ENCODE peak calls at places on chromosomes 11 and 22, in six cellular contexts. C, H, U, K, V and S are unnamed samples.

GRCh38 chr11:12377824-12378593 is 638 bp downstream of the PARVA start:
- DNase-seq in K (peak), C (no peak), V (peak), H (peak), U (peak), S (peak)

GRCh38 chr22:29055192-29055830 is 6.3 kb downstream of the C22orf31 start:
- DNase-seq in H (no peak), C (no peak), U (no peak), K (no peak), V (no peak), S (no peak)

GRCh38 chr11:27234043-27234668 is 128.9 kb downstream of the CCDC34 start:
- DNase-seq in C (peak), K (peak), V (peak), U (peak), H (no peak), S (peak)

GRCh38 chr22:27241430-27242110 is 560.0 kb downstream of the MN1 start:
- DNase-seq in C (no peak), K (no peak), V (peak), H (peak), U (no peak), S (peak)

GRCh38 chr22:26499188-26499703 is 13.0 kb downstream of the TFIP11 start:
- DNase-seq in U (no peak), K (no peak), V (no peak), H (no peak), C (no peak), S (no peak)

GRCh38 chr11:3129591-3130268 is 35.4 kb downstream of the OSBPL5 start:
- DNase-seq in U (no peak), K (no peak), H (no peak), V (no peak), C (no peak), S (no peak)

GRCh38 chr11:16226245-16226644 is 130.1 kb downstream of the SOX6 start:
- DNase-seq in U (peak), K (no peak), C (no peak), H (peak), V (no peak), S (no peak)

GRCh38 chr11:62127426-62127825 is 3.6 kb downstream of the INCENP start:
- DNase-seq in K (no peak), C (no peak), U (no peak), V (no peak), H (no peak), S (no peak)

GRCh38 chr11:12083380-12083779 is 27.0 kb upstream of the MICAL2 start:
- DNase-seq in H (no peak), V (no peak), U (no peak), C (no peak), K (no peak), S (no peak)

GRCh38 chr22:39091136-39092081 is 5.6 kb upstream of the APOBEC3H start:
- DNase-seq in U (no peak), V (no peak), K (no peak), C (no peak), H (no peak), S (no peak)

GRCh38 chr11:78784321-78785061 is 209.8 kb upstream of the NARS2 start:
- DNase-seq in K (peak), H (no peak), C (no peak), U (no peak), V (peak), S (peak)

GRCh38 chr11:61079416-61080150 is 22.7 kb upstream of the CD5 start:
- DNase-seq in C (no peak), U (no peak), K (no peak), H (no peak), V (no peak), S (no peak)

GRCh38 chr11:97557399-97557798 is 1167.6 kb downstream of the JRKL start:
- DNase-seq in U (no peak), K (no peak), V (no peak), H (peak), C (no peak), S (no peak)

GRCh38 chr11:46272816-46273427 is 4.5 kb upstream of the CREB3L1 start:
- DNase-seq in H (peak), V (peak), K (peak), C (no peak), U (peak), S (peak)

GRCh38 chr11:116124916-116125714 is 620.9 kb upstream of the CADM1 start:
- DNase-seq in H (no peak), V (no peak), K (no peak), C (no peak), U (no peak), S (no peak)

GRCh38 chr11:114397349-114397982 is 2.8 kb downstream of the C11orf71 start:
- DNase-seq in V (peak), K (no peak), H (peak), U (no peak), C (no peak), S (no peak)

GRCh38 chr11:32529994-32530588 is 53.5 kb upstream of the EIF3M start:
- DNase-seq in H (no peak), K (no peak), V (no peak), U (no peak), C (no peak), S (no peak)

GRCh38 chr22:23392420-23393121 is 187.5 kb downstream of the IGLL1 start:
- DNase-seq in H (no peak), C (no peak), U (no peak), K (no peak), V (no peak), S (no peak)

GRCh38 chr11:83823461-83824025 is 537.4 kb upstream of the CCDC90B start:
- DNase-seq in K (no peak), V (no peak), C (no peak), H (peak), U (no peak), S (no peak)

GRCh38 chr22:29519996-29520395 is 33.6 kb downstream of the THOC5 start:
- DNase-seq in C (no peak), V (no peak), H (no peak), U (no peak), K (no peak), S (no peak)

GRCh38 chr22:27552863-27553262 is 248.7 kb downstream of the MN1 start:
- DNase-seq in C (no peak), K (no peak), H (no peak), V (no peak), U (no peak), S (no peak)

GRCh38 chr11:101474666-101475065 is 109.1 kb downstream of the TRPC6 start:
- DNase-seq in U (no peak), H (no peak), K (no peak), V (no peak), C (no peak), S (peak)

GRCh38 chr22:34877506-34877905 is 188.5 kb upstream of the ISX start:
- DNase-seq in C (no peak), H (no peak), V (peak), K (no peak), U (no peak), S (no peak)

GRCh38 chr22:50503475-50504145 is 3.9 kb downstream of the LMF2 start:
- DNase-seq in V (no peak), H (no peak), U (no peak), C (no peak), K (no peak), S (no peak)

GRCh38 chr11:68373189-68373809 is 60.9 kb downstream of the LRP5 start:
- DNase-seq in U (no peak), H (no peak), C (no peak), K (no peak), V (peak), S (peak)

GRCh38 chr11:111155021-111155420 is 90.5 kb upstream of the POU2AF2 start:
- DNase-seq in U (no peak), C (no peak), K (no peak), H (no peak), V (no peak), S (peak)

GRCh38 chr22:44206696-44207095 is 26.0 kb downstream of the PARVG start:
- DNase-seq in U (no peak), H (no peak), V (no peak), C (no peak), K (no peak), S (no peak)

GRCh38 chr22:23915230-23915754 is 21.1 kb downstream of the MIF start:
- DNase-seq in U (no peak), C (no peak), H (no peak), K (no peak), V (no peak), S (no peak)

GRCh38 chr11:126335463-126335760 is 20.1 kb upstream of the ST3GAL4 start:
- DNase-seq in H (no peak), K (no peak), C (no peak), U (no peak), V (no peak), S (no peak)